ENCODE peak calls at places on chromosomes 6 and 20, in ten cellular contexts. One of them, this sample, is unnamed.

GRCh38 chr20:57610261-57610952 is 9.8 kb downstream of the ZBP1 start:
- DNase-seq in prostate gland: no peak
- DNase-seq in HCT116: no peak
- DNase-seq in heart right ventricle: no peak
- DNase-seq in upper lobe of right lung: peak
- DNase-seq in tibial nerve: no peak
- DNase-seq in coronary artery: no peak
- DNase-seq in Peyer's patch: peak
- DNase-seq in A549: no peak
- DNase-seq in dorsolateral prefrontal cortex: no peak
- DNase-seq in this sample: no peak

GRCh38 chr20:50844430-50845100 is 49.7 kb downstream of the BCAS4 start:
- DNase-seq in prostate gland: peak
- DNase-seq in tibial nerve: no peak
- DNase-seq in heart right ventricle: no peak
- DNase-seq in Peyer's patch: no peak
- DNase-seq in dorsolateral prefrontal cortex: no peak
- DNase-seq in upper lobe of right lung: no peak
- DNase-seq in HCT116: peak
- DNase-seq in coronary artery: no peak
- DNase-seq in A549: peak
- DNase-seq in this sample: peak

GRCh38 chr20:373171-373890 is 7.2 kb upstream of the TRIB3 start:
- DNase-seq in A549: peak
- DNase-seq in HCT116: peak
- DNase-seq in dorsolateral prefrontal cortex: no peak
- DNase-seq in prostate gland: no peak
- DNase-seq in upper lobe of right lung: no peak
- DNase-seq in Peyer's patch: no peak
- DNase-seq in tibial nerve: no peak
- DNase-seq in heart right ventricle: peak
- DNase-seq in coronary artery: no peak
- DNase-seq in this sample: no peak

GRCh38 chr6:125812394-125813231 is 21.9 kb downstream of the NCOA7 start:
- DNase-seq in heart right ventricle: no peak
- DNase-seq in A549: peak
- DNase-seq in upper lobe of right lung: no peak
- DNase-seq in tibial nerve: no peak
- DNase-seq in coronary artery: no peak
- DNase-seq in dorsolateral prefrontal cortex: no peak
- DNase-seq in Peyer's patch: no peak
- DNase-seq in prostate gland: no peak
- DNase-seq in HCT116: no peak
- DNase-seq in this sample: peak

GRCh38 chr6:158211273-158212055 is 43.3 kb downstream of the GTF2H5 start:
- DNase-seq in Peyer's patch: no peak
- DNase-seq in heart right ventricle: no peak
- DNase-seq in tibial nerve: no peak
- DNase-seq in prostate gland: no peak
- DNase-seq in coronary artery: no peak
- DNase-seq in dorsolateral prefrontal cortex: no peak
- DNase-seq in upper lobe of right lung: no peak
- DNase-seq in A549: no peak
- DNase-seq in HCT116: no peak
- DNase-seq in this sample: no peak

GRCh38 chr20:36645998-36646397 is at the start of gene SLA2:
- DNase-seq in dorsolateral prefrontal cortex: no peak
- DNase-seq in prostate gland: no peak
- DNase-seq in Peyer's patch: no peak
- DNase-seq in tibial nerve: no peak
- DNase-seq in heart right ventricle: no peak
- DNase-seq in HCT116: no peak
- DNase-seq in upper lobe of right lung: peak
- DNase-seq in A549: no peak
- DNase-seq in coronary artery: no peak
- DNase-seq in this sample: no peak

GRCh38 chr6:121260651-121261102 is 73.6 kb downstream of the TBC1D32 start:
- DNase-seq in Peyer's patch: no peak
- DNase-seq in HCT116: no peak
- DNase-seq in coronary artery: no peak
- DNase-seq in prostate gland: no peak
- DNase-seq in heart right ventricle: peak
- DNase-seq in A549: no peak
- DNase-seq in upper lobe of right lung: no peak
- DNase-seq in dorsolateral prefrontal cortex: no peak
- DNase-seq in tibial nerve: no peak
- DNase-seq in this sample: no peak

GRCh38 chr6:44353336-44353735 is 10.9 kb downstream of the SPATS1 start:
- DNase-seq in tibial nerve: no peak
- DNase-seq in A549: no peak
- DNase-seq in HCT116: no peak
- DNase-seq in upper lobe of right lung: no peak
- DNase-seq in dorsolateral prefrontal cortex: no peak
- DNase-seq in coronary artery: no peak
- DNase-seq in Peyer's patch: no peak
- DNase-seq in heart right ventricle: no peak
- DNase-seq in prostate gland: peak
- DNase-seq in this sample: no peak

GRCh38 chr6:3157151-3157933 is at the start of gene TUBB2A:
- DNase-seq in prostate gland: peak
- DNase-seq in Peyer's patch: peak
- DNase-seq in coronary artery: peak
- DNase-seq in dorsolateral prefrontal cortex: peak
- DNase-seq in tibial nerve: peak
- DNase-seq in heart right ventricle: peak
- DNase-seq in HCT116: peak
- DNase-seq in A549: peak
- DNase-seq in upper lobe of right lung: peak
- DNase-seq in this sample: peak

GRCh38 chr20:48671141-48671540 is 156.7 kb downstream of the PREX1 start:
- DNase-seq in dorsolateral prefrontal cortex: no peak
- DNase-seq in Peyer's patch: no peak
- DNase-seq in HCT116: no peak
- DNase-seq in upper lobe of right lung: no peak
- DNase-seq in prostate gland: no peak
- DNase-seq in tibial nerve: no peak
- DNase-seq in A549: no peak
- DNase-seq in coronary artery: no peak
- DNase-seq in heart right ventricle: no peak
- DNase-seq in this sample: no peak

GRCh38 chr6:142871910-142872331 is 73.1 kb downstream of the HIVEP2 start:
- DNase-seq in Peyer's patch: no peak
- DNase-seq in HCT116: no peak
- DNase-seq in tibial nerve: no peak
- DNase-seq in heart right ventricle: peak
- DNase-seq in A549: no peak
- DNase-seq in upper lobe of right lung: no peak
- DNase-seq in prostate gland: peak
- DNase-seq in coronary artery: no peak
- DNase-seq in dorsolateral prefrontal cortex: no peak
- DNase-seq in this sample: peak

GRCh38 chr20:48603116-48603818 is 224.5 kb downstream of the PREX1 start:
- DNase-seq in Peyer's patch: peak
- DNase-seq in heart right ventricle: no peak
- DNase-seq in A549: no peak
- DNase-seq in coronary artery: no peak
- DNase-seq in upper lobe of right lung: peak
- DNase-seq in tibial nerve: peak
- DNase-seq in HCT116: no peak
- DNase-seq in dorsolateral prefrontal cortex: no peak
- DNase-seq in prostate gland: no peak
- DNase-seq in this sample: no peak

GRCh38 chr20:21522479-21523397 is 8.9 kb upstream of the NKX2-2 start:
- DNase-seq in upper lobe of right lung: no peak
- DNase-seq in A549: no peak
- DNase-seq in tibial nerve: no peak
- DNase-seq in heart right ventricle: no peak
- DNase-seq in prostate gland: no peak
- DNase-seq in HCT116: no peak
- DNase-seq in dorsolateral prefrontal cortex: no peak
- DNase-seq in coronary artery: peak
- DNase-seq in Peyer's patch: peak
- DNase-seq in this sample: no peak

GRCh38 chr6:6678185-6678671 is 89.7 kb downstream of the LY86 start:
- DNase-seq in dorsolateral prefrontal cortex: no peak
- DNase-seq in A549: peak
- DNase-seq in tibial nerve: no peak
- DNase-seq in upper lobe of right lung: no peak
- DNase-seq in prostate gland: no peak
- DNase-seq in Peyer's patch: peak
- DNase-seq in coronary artery: no peak
- DNase-seq in HCT116: no peak
- DNase-seq in heart right ventricle: no peak
- DNase-seq in this sample: no peak

GRCh38 chr6:136920216-136920857 is 1.8 kb upstream of the SLC35D3 start:
- DNase-seq in HCT116: no peak
- DNase-seq in heart right ventricle: no peak
- DNase-seq in coronary artery: no peak
- DNase-seq in prostate gland: no peak
- DNase-seq in Peyer's patch: no peak
- DNase-seq in dorsolateral prefrontal cortex: no peak
- DNase-seq in A549: no peak
- DNase-seq in upper lobe of right lung: no peak
- DNase-seq in tibial nerve: no peak
- DNase-seq in this sample: no peak
- H3K4me3 ChIP-seq in HCT116: no peak
- H3K4me3 ChIP-seq in heart right ventricle: no peak
- H3K4me3 ChIP-seq in coronary artery: peak
- H3K4me3 ChIP-seq in prostate gland: peak
- H3K4me3 ChIP-seq in Peyer's patch: no peak
- H3K4me3 ChIP-seq in dorsolateral prefrontal cortex: peak
- H3K4me3 ChIP-seq in A549: no peak
- H3K4me3 ChIP-seq in upper lobe of right lung: peak
- H3K4me3 ChIP-seq in tibial nerve: peak
- H3K4me3 ChIP-seq in this sample: peak

DNA sequence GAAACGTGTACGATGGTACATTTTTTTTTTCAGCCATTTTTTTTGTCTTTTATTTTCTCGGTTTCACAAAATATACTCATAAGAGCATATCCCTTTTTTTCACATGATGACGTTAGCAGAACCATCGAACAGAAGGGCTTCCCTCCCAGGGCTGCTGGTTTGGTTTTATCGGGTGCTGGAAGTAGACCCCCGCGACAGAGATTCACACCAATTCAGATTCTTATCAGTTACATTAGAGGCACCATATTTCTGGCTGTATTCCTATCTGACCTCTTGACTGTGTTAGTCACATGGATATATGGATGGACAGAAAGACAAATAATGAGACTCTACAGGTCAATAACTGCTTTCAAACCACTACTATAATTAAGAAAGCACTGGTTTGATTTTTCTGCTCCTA is 129.7 kb upstream of the ARID1B start:
- DNase-seq in dorsolateral prefrontal cortex: no peak
- DNase-seq in prostate gland: no peak
- DNase-seq in Peyer's patch: no peak
- DNase-seq in heart right ventricle: no peak
- DNase-seq in A549: no peak
- DNase-seq in coronary artery: no peak
- DNase-seq in HCT116: no peak
- DNase-seq in upper lobe of right lung: no peak
- DNase-seq in tibial nerve: no peak
- DNase-seq in this sample: no peak
- H3K27ac ChIP-seq in dorsolateral prefrontal cortex: no peak
- H3K27ac ChIP-seq in prostate gland: no peak
- H3K27ac ChIP-seq in Peyer's patch: no peak
- H3K27ac ChIP-seq in heart right ventricle: no peak
- H3K27ac ChIP-seq in A549: no peak
- H3K27ac ChIP-seq in coronary artery: no peak
- H3K27ac ChIP-seq in HCT116: no peak
- H3K27ac ChIP-seq in upper lobe of right lung: no peak
- H3K27ac ChIP-seq in tibial nerve: no peak
- H3K27ac ChIP-seq in this sample: no peak

GRCh38 chr20:33668087-33668790 is 1.5 kb downstream of the ACTL10 start:
- DNase-seq in prostate gland: no peak
- DNase-seq in dorsolateral prefrontal cortex: peak
- DNase-seq in coronary artery: peak
- DNase-seq in heart right ventricle: peak
- DNase-seq in tibial nerve: peak
- DNase-seq in A549: peak
- DNase-seq in HCT116: no peak
- DNase-seq in upper lobe of right lung: no peak
- DNase-seq in Peyer's patch: no peak
- DNase-seq in this sample: no peak
- TF ChIP-seq CTCF in prostate gland: peak
- TF ChIP-seq CTCF in dorsolateral prefrontal cortex: peak
- TF ChIP-seq CTCF in coronary artery: peak
- TF ChIP-seq CTCF in heart right ventricle: peak
- TF ChIP-seq CTCF in tibial nerve: no peak
- TF ChIP-seq CTCF in A549: no peak
- TF ChIP-seq CTCF in HCT116: peak
- TF ChIP-seq CTCF in upper lobe of right lung: peak
- TF ChIP-seq CTCF in Peyer's patch: peak
- TF ChIP-seq CTCF in this sample: peak

DNA sequence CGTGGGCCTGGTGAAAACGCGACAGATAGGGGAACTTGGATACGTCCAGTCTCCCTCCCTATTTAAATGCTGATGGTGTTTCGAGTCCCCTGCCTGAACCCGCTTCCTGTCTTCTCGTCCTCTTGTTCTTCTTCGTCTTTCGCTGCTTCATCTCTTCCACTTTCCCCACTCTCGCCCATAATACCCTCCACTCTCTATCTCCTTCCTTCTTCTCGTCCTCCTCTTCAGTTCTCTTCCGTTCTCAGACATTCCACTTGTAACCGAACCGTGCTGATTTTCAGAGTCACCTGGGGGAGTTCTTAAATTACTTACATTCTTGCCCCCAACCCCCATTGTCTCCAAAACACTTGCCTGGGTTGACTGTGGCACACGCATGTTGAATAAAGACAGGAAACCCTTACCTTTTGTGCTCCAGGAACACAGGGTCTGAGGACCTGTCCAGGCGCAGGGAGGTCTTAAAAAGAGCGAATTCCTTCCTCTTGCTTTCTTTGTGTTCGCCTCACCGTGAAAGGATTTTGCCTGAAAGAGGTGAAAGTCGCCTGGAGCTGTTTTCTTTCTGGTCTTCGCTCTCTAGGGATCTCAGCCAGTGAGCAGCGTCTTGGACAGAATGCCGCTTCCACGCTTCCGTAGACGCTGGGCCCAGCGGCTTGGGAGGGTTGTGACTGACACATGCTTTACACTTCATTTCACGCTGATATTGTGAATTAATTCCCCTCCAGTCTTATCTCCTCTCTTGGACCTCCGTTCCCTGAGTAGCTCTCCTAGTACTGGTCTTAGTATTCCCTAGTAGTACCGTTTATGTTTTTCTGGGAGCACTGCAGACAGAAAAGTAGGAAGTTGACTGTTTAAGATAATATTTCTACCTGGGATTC is 184.0 kb downstream of the GPX5 start:
- DNase-seq in tibial nerve: no peak
- DNase-seq in Peyer's patch: no peak
- DNase-seq in upper lobe of right lung: no peak
- DNase-seq in prostate gland: no peak
- DNase-seq in HCT116: no peak
- DNase-seq in dorsolateral prefrontal cortex: no peak
- DNase-seq in heart right ventricle: no peak
- DNase-seq in A549: peak
- DNase-seq in coronary artery: no peak
- DNase-seq in this sample: no peak
- H3K4me3 ChIP-seq in tibial nerve: no peak
- H3K4me3 ChIP-seq in Peyer's patch: no peak
- H3K4me3 ChIP-seq in upper lobe of right lung: no peak
- H3K4me3 ChIP-seq in prostate gland: no peak
- H3K4me3 ChIP-seq in HCT116: no peak
- H3K4me3 ChIP-seq in dorsolateral prefrontal cortex: no peak
- H3K4me3 ChIP-seq in heart right ventricle: no peak
- H3K4me3 ChIP-seq in A549: peak
- H3K4me3 ChIP-seq in coronary artery: peak
- H3K4me3 ChIP-seq in this sample: peak